ENCODE peak calls at places on chromosome 16, in eight cellular contexts. E is HepG2, I is upper lobe of right lung, A is left cardiac atrium, B is HCT116, O is naive B cell, H is SK-N-SH treated with all-trans-retinoic acid at 6 μM for 48 hours, D is gastroesophageal sphincter. X is an unnamed sample.
A peak's percentile ranks its signal among the peaks of the same experiment; 100 is the strongest.

GRCh38 chr16:68711421-68712139 is 25.5 kb upstream of the CDH1 start:
- ATAC-seq in B (no peak), E (no peak), O (peak; percentile 44), H (no peak), I (peak; percentile 68), D (no peak), A (peak; percentile 49), X (no peak)

GRCh38 chr16:68372806-68373205 is 62.0 kb downstream of the PRMT7 start:
- ATAC-seq in H (no peak), I (no peak), O (no peak), E (no peak), B (no peak), D (no peak), A (no peak), X (no peak)

GRCh38 chr16:67841816-67842508 is at the start of gene THAP11:
- ATAC-seq in B (peak; percentile 65), H (peak; percentile 55), D (peak; percentile 81), O (peak; percentile 58), E (peak; percentile 46), A (peak; percentile 76), I (peak; percentile 85), X (peak; percentile 74)

GRCh38 chr16:1620391-1620790 is 8.2 kb downstream of the CRAMP1 start:
- ATAC-seq in D (no peak), H (no peak), E (no peak), O (no peak), B (no peak), A (no peak), I (no peak), X (no peak)

GRCh38 chr16:59067207-59067606 is 333.1 kb upstream of the GOT2 start:
- ATAC-seq in B (no peak), A (no peak), D (no peak), H (no peak), O (no peak), I (peak; percentile 78), E (no peak), X (no peak)

GRCh38 chr16:59210955-59211541 is 476.9 kb upstream of the GOT2 start:
- ATAC-seq in O (no peak), E (peak; percentile 99), B (no peak), H (no peak), I (peak; percentile 70), D (peak; percentile 90), A (peak; percentile 89), X (no peak)

GRCh38 chr16:53482123-53482522 is 20.9 kb downstream of the AKTIP start:
- ATAC-seq in E (no peak), D (no peak), O (no peak), I (peak; percentile 90), A (no peak), B (no peak), H (no peak), X (peak; percentile 43)

GRCh38 chr16:67856927-67857546 is 9.5 kb upstream of the CENPT start:
- ATAC-seq in H (no peak), D (no peak), B (no peak), O (no peak), I (no peak), E (peak; percentile 41), A (no peak), X (no peak)

GRCh38 chr16:48704710-48705109 is 94.7 kb upstream of the N4BP1 start:
- ATAC-seq in D (no peak), I (no peak), B (no peak), A (no peak), E (no peak), H (no peak), O (no peak), X (no peak)

GRCh38 chr16:58128721-58129096 is 472 bp downstream of the CFAP20 start:
- ATAC-seq in I (no peak), D (no peak), E (peak; percentile 12), B (peak; percentile 17), O (peak; percentile 3), H (peak; percentile 16), A (peak; percentile 8), X (no peak)

GRCh38 chr16:58730724-58731370 is 3.3 kb downstream of the GOT2 start:
- ATAC-seq in O (no peak), A (no peak), B (no peak), E (no peak), D (no peak), I (no peak), H (no peak), X (no peak)

GRCh38 chr16:16017812-16018211 is 68.4 kb downstream of the ABCC1 start:
- ATAC-seq in O (no peak), D (no peak), A (no peak), H (no peak), E (no peak), B (no peak), I (no peak), X (no peak)

GRCh38 chr16:12754824-12755543 is 48.7 kb downstream of the CPPED1 start:
- ATAC-seq in B (no peak), H (no peak), D (no peak), E (peak; percentile 26), O (no peak), A (no peak), I (no peak), X (no peak)

GRCh38 chr16:27408602-27409031 is 6.6 kb downstream of the IL21R start:
- ATAC-seq in D (no peak), H (no peak), I (peak; percentile 30), A (no peak), E (no peak), O (peak; percentile 54), B (no peak), X (no peak)

GRCh38 chr16:89721644-89722391 is 481 bp downstream of the ZNF276 start:
- ATAC-seq in D (peak; percentile 40), A (peak; percentile 28), I (peak; percentile 51), H (peak; percentile 24), E (peak; percentile 39), B (peak; percentile 32), O (peak; percentile 68), X (peak; percentile 20)

GRCh38 chr16:89700649-89701424 is 668 bp downstream of the SPATA2L start:
- ATAC-seq in B (peak; percentile 32), O (peak; percentile 23), H (peak; percentile 54), I (peak; percentile 32), A (peak; percentile 20), E (peak; percentile 67), D (peak; percentile 16), X (peak; percentile 56)

GRCh38 chr16:30949655-30950515 is 1.0 kb downstream of the ORAI3 start:
- ATAC-seq in E (peak; percentile 77), A (peak; percentile 28), H (peak; percentile 48), O (peak; percentile 43), I (peak; percentile 65), D (peak; percentile 74), B (peak; percentile 63), X (peak; percentile 86)

X was measured in esophagus mucosa.